ENCODE peak calls at places on chromosome 2, in five cellular contexts. C, R, L, U and X are unnamed samples.
A peak's percentile ranks its signal among the peaks of the same experiment; 100 is the strongest.

GRCh38 chr2:43611987-43612894 is 16.4 kb upstream of the THADA start:
- DNase-seq in R (no peak), U (peak; percentile 82), L (peak; percentile 42), C (peak; percentile 68), X (peak; percentile 73)

GRCh38 chr2:27855476-27855875 is 34.7 kb downstream of the RBKS start:
- DNase-seq in U (no peak), R (no peak), C (no peak), L (no peak), X (no peak)

GRCh38 chr2:234459401-234460009 is 37.4 kb downstream of the ARL4C start:
- DNase-seq in U (no peak), R (no peak), C (no peak), L (peak; percentile 6), X (no peak)

GRCh38 chr2:75200140-75200985 is 1.0 kb upstream of the TACR1 start:
- DNase-seq in L (no peak), U (peak; percentile 74), R (no peak), C (no peak), X (peak; percentile 52)

GRCh38 chr2:127197475-127198385 is 22.4 kb downstream of the CYP27C1 start:
- DNase-seq in C (peak; percentile 43), R (no peak), L (peak; percentile 25), U (peak; percentile 87), X (peak; percentile 82)

GRCh38 chr2:237727363-237727762 is 71.2 kb upstream of the RBM44 start:
- DNase-seq in U (no peak), L (no peak), R (no peak), C (no peak), X (no peak)

GRCh38 chr2:173146590-173146989 is 70.9 kb downstream of the MAP3K20 start:
- DNase-seq in L (no peak), U (no peak), R (no peak), C (no peak), X (no peak)

GRCh38 chr2:224584768-224585204 is 377 bp downstream of the CUL3 start:
- DNase-seq in R (peak; percentile 14), U (peak; percentile 82), C (peak; percentile 48), L (peak; percentile 48), X (peak; percentile 60)

GRCh38 chr2:3814846-3815245 is 111.5 kb downstream of the DCDC2C start:
- DNase-seq in C (no peak), R (no peak), L (no peak), U (no peak), X (no peak)

GRCh38 chr2:224086226-224086911 is 47.3 kb upstream of the SERPINE2 start:
- DNase-seq in U (no peak), L (no peak), R (no peak), C (no peak), X (no peak)

GRCh38 chr2:113136828-113137775 is 9.7 kb downstream of the IL1RN start:
- DNase-seq in L (no peak), C (no peak), R (no peak), U (peak; percentile 48), X (peak; percentile 14)

GRCh38 chr2:189347540-189347939 is 93.7 kb upstream of the WDR75 start:
- DNase-seq in C (peak; percentile 45), L (no peak), R (no peak), U (no peak), X (no peak)

GRCh38 chr2:212027681-212028628 is 510.6 kb downstream of the ERBB4 start:
- DNase-seq in R (no peak), C (no peak), L (no peak), U (no peak), X (no peak)

GRCh38 chr2:239465017-239466001 is 64.5 kb upstream of the HDAC4 start:
- DNase-seq in C (no peak), U (no peak), R (peak; percentile 15), L (no peak), X (no peak)

GRCh38 chr2:193240752-193241151 is 1046.0 kb upstream of the TMEFF2 start:
- DNase-seq in R (no peak), C (no peak), L (no peak), U (peak; percentile 4), X (no peak)

GRCh38 chr2:109063326-109063670 is 65.7 kb upstream of the SH3RF3 start:
- DNase-seq in R (no peak), L (no peak), U (no peak), C (no peak), X (peak; percentile 12)

GRCh38 chr2:203705184-203705583 is 1.3 kb upstream of the CD28 start:
- DNase-seq in U (no peak), L (no peak), C (no peak), R (no peak), X (no peak)

GRCh38 chr2:70664525-70664924 is 103.5 kb downstream of the ADD2 start:
- DNase-seq in R (no peak), C (no peak), L (no peak), U (no peak), X (no peak)

GRCh38 chr2:32008811-32009478 is 1.9 kb downstream of the MEMO1 start:
- DNase-seq in U (no peak), C (no peak), R (no peak), L (peak; percentile 6), X (peak; percentile 29)

GRCh38 chr2:100880730-100881129 is 60.8 kb downstream of the NPAS2 start:
- DNase-seq in C (no peak), R (no peak), L (no peak), U (no peak), X (no peak)

GRCh38 chr2:100882645-100883613 is 63.0 kb downstream of the NPAS2 start:
- DNase-seq in R (no peak), L (no peak), C (no peak), U (no peak), X (no peak)

GRCh38 chr2:100884145-100884621 is 64.2 kb downstream of the NPAS2 start:
- DNase-seq in U (no peak), L (no peak), C (no peak), R (no peak), X (no peak)

GRCh38 chr2:100879296-100879695 is 59.4 kb downstream of the NPAS2 start:
- DNase-seq in L (no peak), R (no peak), C (no peak), U (no peak), X (no peak)

GRCh38 chr2:100881629-100882028 is 61.7 kb downstream of the NPAS2 start:
- DNase-seq in R (no peak), C (no peak), L (no peak), U (no peak), X (no peak)
- H3K4me3 ChIP-seq in R (no peak overlapping the region), C (no peak overlapping the region), L (no peak overlapping the region), U (no peak overlapping the region), X (no peak overlapping the region)

DNA sequence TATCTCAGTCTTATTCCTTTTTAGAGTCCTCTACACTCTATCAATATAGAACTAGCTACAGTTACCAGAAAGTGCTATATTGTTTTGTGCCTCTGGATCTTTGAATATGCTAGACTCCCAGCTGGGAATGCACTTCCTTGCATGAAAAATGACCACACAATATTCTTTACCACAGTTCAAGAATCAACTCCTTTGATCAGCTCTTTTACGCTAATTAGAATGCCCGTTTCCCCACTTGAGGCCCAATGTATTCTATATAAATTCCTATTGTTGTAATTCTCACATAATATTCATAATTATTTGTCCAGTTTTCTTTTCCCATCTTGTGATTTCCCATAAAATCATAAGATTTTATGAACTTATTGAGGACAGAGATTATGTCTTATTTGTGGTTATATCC is 142.2 kb downstream of the UBE2E3 start:
- DNase-seq in L (no peak), R (no peak), C (no peak), U (no peak), X (no peak)
- H3K4me1 ChIP-seq in L (peaks cover 57% of the 10 kb centered on the region), R (no peaks in the 10 kb centered on the region), C (no peaks in the 10 kb centered on the region), U (peaks cover under 1% of the 10 kb centered on the region), X (no peaks in the 10 kb centered on the region)

GRCh38 chr2:144706671-144707070 is 186.8 kb upstream of the ZEB2 start:
- DNase-seq in U (no peak), R (no peak), C (no peak), L (no peak), X (no peak)

GRCh38 chr2:144707927-144708326 is 188.0 kb upstream of the ZEB2 start:
- DNase-seq in U (no peak), C (no peak), R (no peak), L (no peak), X (no peak)

GRCh38 chr2:144703852-144704324 is 184.0 kb upstream of the ZEB2 start:
- DNase-seq in C (peak; percentile 31), R (no peak), L (no peak), U (no peak), X (no peak)

GRCh38 chr2:144704696-144705095 is 184.8 kb upstream of the ZEB2 start:
- DNase-seq in C (no peak), L (no peak), U (no peak), R (no peak), X (no peak)

DNA sequence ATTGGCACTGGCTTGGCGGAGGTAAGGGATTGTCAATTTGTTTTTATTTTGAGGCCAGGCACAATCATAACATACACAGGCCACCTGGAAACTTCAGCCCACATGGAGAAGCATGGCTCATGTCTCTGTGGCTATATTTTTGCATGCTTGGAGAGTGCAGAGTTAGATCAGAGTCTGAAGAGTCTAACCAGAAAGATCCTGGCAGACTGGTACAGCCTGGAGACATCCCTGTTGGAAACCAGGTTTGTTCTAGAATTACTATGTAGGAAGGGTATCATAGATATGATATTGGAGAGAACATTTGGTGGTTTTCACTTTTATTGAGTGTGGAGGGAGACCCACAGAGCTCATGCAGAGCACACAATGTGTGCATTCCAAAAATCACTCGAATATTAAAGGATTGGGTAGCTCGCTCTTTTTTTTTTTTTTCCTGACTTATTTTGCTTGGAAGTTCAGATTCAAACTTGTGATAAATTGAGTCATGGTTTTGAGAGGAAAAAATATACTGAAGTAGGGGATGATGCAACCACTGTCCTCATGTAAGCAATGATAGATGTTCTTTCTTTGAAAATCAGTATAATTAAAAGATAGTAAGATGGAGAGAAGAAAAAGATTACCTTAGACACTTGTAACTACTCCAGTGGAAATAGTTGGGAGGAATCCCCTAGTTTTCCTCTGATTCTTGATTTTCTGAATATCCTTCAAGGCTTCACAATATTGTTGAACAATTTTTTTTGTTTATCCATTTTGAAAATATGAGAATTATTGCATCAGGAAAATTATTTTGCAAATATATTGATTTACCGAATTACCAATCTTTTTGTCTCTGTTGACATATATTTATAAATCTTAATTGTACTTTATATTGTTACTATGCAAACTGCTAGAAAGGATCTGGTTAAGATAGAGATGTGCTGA is 185.7 kb upstream of the ZEB2 start:
- DNase-seq in C (no peak), R (no peak), L (no peak), U (no peak), X (no peak)
- H3K27me3 ChIP-seq in C (no peaks in the 10 kb centered on the region), R (no peaks in the 10 kb centered on the region), L (no peaks in the 10 kb centered on the region), U (no peaks in the 10 kb centered on the region), X (no peaks in the 10 kb centered on the region)

GRCh38 chr2:5727242-5727641 is 35.1 kb downstream of the SOX11 start:
- DNase-seq in C (no peak), R (no peak), U (no peak), L (no peak), X (no peak)

GRCh38 chr2:5723791-5724735 is 31.9 kb downstream of the SOX11 start:
- DNase-seq in L (no peak), R (no peak), U (no peak), C (no peak), X (no peak)

GRCh38 chr2:5725794-5726463 is 33.7 kb downstream of the SOX11 start:
- DNase-seq in C (no peak), U (no peak), R (no peak), L (no peak), X (no peak)

GRCh38 chr2:5722236-5722635 is 30.1 kb downstream of the SOX11 start:
- DNase-seq in C (no peak), R (no peak), L (no peak), U (no peak), X (no peak)

DNA sequence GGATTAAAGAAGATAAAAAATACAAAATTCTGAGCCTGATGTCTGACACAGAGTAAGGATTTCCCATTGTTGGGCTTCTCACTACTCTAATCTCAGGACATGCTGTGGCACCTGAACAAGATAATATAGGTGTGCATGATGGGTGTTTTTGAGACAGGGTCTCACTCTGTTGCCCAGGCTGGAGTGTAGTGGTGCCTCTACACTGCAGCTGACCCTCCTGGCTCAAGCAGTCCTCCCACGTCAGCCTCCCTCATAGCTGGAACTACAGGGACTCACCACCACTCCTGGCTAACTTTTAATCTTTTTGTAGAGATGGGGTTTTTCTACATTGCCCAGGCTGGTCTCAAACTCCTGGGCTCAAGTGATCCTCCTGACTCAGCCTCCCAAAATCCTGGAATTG is 32.9 kb downstream of the SOX11 start:
- DNase-seq in U (no peak), C (no peak), R (no peak), L (no peak), X (no peak)
- H3K4me3 ChIP-seq in U (no peak overlapping the region), C (no peak overlapping the region), R (no peak overlapping the region), L (no peak overlapping the region), X (no peak overlapping the region)